ENCODE peak calls at places on chromosomes 2 and 18, in eight cellular contexts. U is fibroblast of lung, H is neural progenitor cell, K is keratinocyte, R is HepG2, I is hepatocyte, J is GM23248, B is astrocyte. G is an unnamed sample.

GRCh38 chr2:151423760-151424159 is 14.1 kb downstream of the RIF1 start:
- DNase-seq in U (no peak), B (no peak), I (no peak), R (no peak), K (no peak), J (no peak), H (no peak), G (no peak)

GRCh38 chr2:98445167-98445522 is 487 bp downstream of the INPP4A start:
- DNase-seq in B (no peak), I (no peak), U (no peak), R (no peak), K (no peak), J (peak; percentile 70), H (no peak), G (no peak)

GRCh38 chr2:158297606-158298005 is 158.9 kb downstream of the CCDC148 start:
- DNase-seq in K (no peak), J (peak; percentile 40), R (no peak), H (no peak), I (no peak), U (peak; percentile 30), B (peak; percentile 12), G (no peak)

GRCh38 chr2:121346886-121347285 is 61.9 kb upstream of the TFCP2L1 start:
- DNase-seq in I (no peak), R (no peak), K (no peak), B (no peak), U (no peak), J (no peak), H (no peak), G (no peak)

GRCh38 chr2:65566617-65567016 is 134.2 kb upstream of the SPRED2 start:
- DNase-seq in J (no peak), H (peak; percentile 71), U (no peak), K (peak; percentile 81), R (no peak), I (no peak), B (no peak), G (peak; percentile 21)

GRCh38 chr2:9108210-9108967 is 98.2 kb upstream of the ASAP2 start:
- DNase-seq in K (no peak), R (no peak), U (peak; percentile 21), I (no peak), H (no peak), J (no peak), B (peak; percentile 36), G (no peak)

GRCh38 chr2:207914716-207915115 is 110.6 kb downstream of the PLEKHM3 start:
- DNase-seq in U (no peak), R (no peak), H (no peak), K (no peak), I (no peak), B (no peak), J (no peak), G (no peak)

GRCh38 chr18:57475903-57476302 is 40.7 kb downstream of the ONECUT2 start:
- DNase-seq in U (no peak), J (no peak), K (no peak), B (no peak), I (no peak), H (no peak), R (no peak), G (no peak)

GRCh38 chr2:74020717-74021406 is 36.2 kb downstream of the TET3 start:
- DNase-seq in H (no peak), K (no peak), R (no peak), B (no peak), U (no peak), I (no peak), J (no peak), G (no peak)

GRCh38 chr18:69109686-69110085 is 291.0 kb upstream of the DOK6 start:
- DNase-seq in J (peak; percentile 60), R (no peak), H (no peak), B (peak; percentile 2), U (peak; percentile 29), I (no peak), K (no peak), G (no peak)

GRCh38 chr2:121041516-121041915 is 243.5 kb downstream of the TFCP2L1 start:
- DNase-seq in U (no peak), J (no peak), R (no peak), K (no peak), I (no peak), H (no peak), B (no peak), G (no peak)

GRCh38 chr2:112706170-112706664 is 14.6 kb upstream of the NT5DC4 start:
- DNase-seq in B (peak; percentile 96), I (no peak), U (peak; percentile 17), J (peak; percentile 28), R (no peak), H (no peak), K (peak; percentile 89), G (peak; percentile 60)

GRCh38 chr2:206783718-206784117 is 18.3 kb downstream of the FASTKD2 start:
- DNase-seq in I (no peak), H (peak; percentile 52), R (peak; percentile 22), B (no peak), K (no peak), U (no peak), J (peak; percentile 50), G (no peak)

GRCh38 chr2:107025869-107026380 is 140.0 kb upstream of the ST6GAL2 start:
- DNase-seq in U (no peak), I (peak; percentile 61), H (no peak), R (no peak), B (peak; percentile 39), J (peak; percentile 77), K (no peak), G (no peak)

DNA sequence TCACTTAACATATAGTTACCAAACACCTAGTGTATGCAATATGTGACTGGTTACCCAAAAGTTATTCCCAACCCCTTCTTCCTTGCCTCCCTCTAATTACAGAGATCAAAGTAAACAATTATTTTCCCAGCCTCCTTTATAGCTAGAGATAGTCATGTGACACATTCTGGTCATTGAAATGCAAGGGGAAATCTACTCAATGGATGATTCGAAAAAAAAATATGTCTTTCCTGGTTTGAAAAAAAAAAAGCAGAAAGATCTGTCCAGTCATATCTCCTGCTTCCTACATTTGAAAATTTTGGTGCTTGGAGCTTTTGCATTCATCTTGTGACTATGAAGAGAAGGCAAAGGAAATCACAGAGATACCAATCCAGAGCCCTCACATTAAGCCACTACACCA is 27.6 kb upstream of the UGP2 start:
- DNase-seq in I (no peak), B (no peak), U (no peak), H (no peak), K (no peak), R (no peak), J (peak; percentile 59), G (no peak)
- TF ChIP-seq EZH2 in I (no peak), B (no peak), U (no peak), H (no peak), K (no peak), R (no peak), J (no peak), G (no peak)

GRCh38 chr2:230430957-230431635 is 15.1 kb downstream of the SP100 start:
- DNase-seq in R (no peak), H (no peak), K (no peak), J (no peak), I (no peak), B (no peak), U (no peak), G (no peak)

GRCh38 chr2:230429513-230429912 is 13.5 kb downstream of the SP100 start:
- DNase-seq in R (no peak), B (no peak), H (no peak), I (no peak), U (no peak), K (no peak), J (no peak), G (no peak)

GRCh38 chr2:230435431-230435830 is 19.4 kb downstream of the SP100 start:
- DNase-seq in I (no peak), K (no peak), R (no peak), U (no peak), J (no peak), B (no peak), H (no peak), G (no peak)

GRCh38 chr2:230439590-230439989 is 23.6 kb downstream of the SP100 start:
- DNase-seq in K (no peak), B (peak; percentile 35), H (no peak), U (no peak), J (no peak), R (no peak), I (no peak), G (no peak)

GRCh38 chr2:230434677-230435324 is 18.8 kb downstream of the SP100 start:
- DNase-seq in K (no peak), I (no peak), R (no peak), H (no peak), J (peak; percentile 71), B (no peak), U (no peak), G (no peak)
- H3K9me3 ChIP-seq in K (no peaks in the 10 kb centered on the region), I (peaks cover 12% of the 10 kb centered on the region), R (peaks cover 11% of the 10 kb centered on the region), H (no peaks in the 10 kb centered on the region), J (no peaks in the 10 kb centered on the region), B (no peaks in the 10 kb centered on the region), U (no peaks in the 10 kb centered on the region), G (peaks cover 7% of the 10 kb centered on the region)

DNA sequence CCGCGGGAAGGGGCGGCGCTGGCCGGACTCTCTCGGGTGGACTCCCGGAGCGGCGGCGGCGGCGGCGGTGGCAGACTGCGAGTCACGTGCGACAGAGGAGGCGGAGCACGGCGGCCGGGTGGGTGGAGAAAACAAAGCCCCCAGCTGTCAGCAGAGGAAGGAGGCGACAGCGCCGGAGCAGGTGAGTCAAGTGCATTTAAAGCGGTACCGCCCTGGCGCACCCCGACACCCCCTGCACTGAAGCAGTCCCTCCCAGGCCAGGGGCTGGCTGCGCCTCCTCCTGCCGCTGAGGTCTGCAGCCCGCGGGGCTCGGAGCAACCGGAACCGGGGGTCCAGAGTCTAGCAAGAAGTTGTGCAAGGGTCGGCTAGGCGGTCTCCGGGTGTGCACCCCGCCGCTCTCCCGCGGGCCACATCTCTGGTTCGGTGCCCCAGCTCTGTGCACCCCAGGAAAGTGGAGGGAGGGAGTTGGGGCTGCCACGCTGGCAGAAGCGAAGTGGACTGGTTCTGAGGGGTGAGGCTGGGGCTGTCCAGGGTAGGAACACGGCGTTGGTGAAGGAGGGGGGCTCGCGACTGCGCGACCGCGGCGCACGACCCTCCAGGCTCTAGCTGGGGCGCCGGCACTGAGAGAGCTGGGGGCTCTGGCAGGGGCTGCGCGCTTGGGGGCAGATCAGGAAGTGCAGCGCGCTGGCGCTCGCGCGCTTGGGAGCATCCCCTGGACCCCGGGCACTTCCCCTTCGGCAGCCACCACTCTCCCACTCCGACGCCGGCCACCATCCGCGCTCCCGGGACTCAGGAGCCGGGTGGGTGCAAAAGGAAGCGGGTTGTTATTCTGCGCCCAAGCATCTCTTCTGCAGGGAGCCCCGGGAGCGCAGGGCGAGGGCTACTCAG is 64.1 kb upstream of the MAPRE2 start:
- DNase-seq in J (peak; percentile 58), B (no peak), I (peak; percentile 89), H (peak; percentile 78), R (peak; percentile 70), K (no peak), U (peak; percentile 29), G (peak; percentile 66)
- TF ChIP-seq EZH2 in J (peak; percentile 69), B (peak; percentile 11), I (no peak), H (peak; percentile 63), R (no peak), K (peak; percentile 54), U (no peak), G (no peak)

GRCh38 chr2:181953773-181954537 is 31.7 kb upstream of the PPP1R1C start:
- DNase-seq in R (peak; percentile 70), J (peak; percentile 51), I (peak; percentile 84), K (no peak), B (peak; percentile 50), H (peak; percentile 90), U (peak; percentile 75), G (no peak)
- H3K9me3 ChIP-seq in R (no peaks in the 10 kb centered on the region), J (no peaks in the 10 kb centered on the region), I (no peaks in the 10 kb centered on the region), K (no peaks in the 10 kb centered on the region), B (no peaks in the 10 kb centered on the region), H (no peaks in the 10 kb centered on the region), U (no peaks in the 10 kb centered on the region), G (peaks cover 10% of the 10 kb centered on the region)

GRCh38 chr2:101696272-101697123 is 1.0 kb upstream of the MAP4K4 start:
- DNase-seq in U (peak; percentile 29), K (no peak), H (no peak), I (peak; percentile 36), R (no peak), B (no peak), J (peak; percentile 50), G (no peak)
- TF ChIP-seq EZH2 in U (no peak), K (no peak), H (peak; percentile 67), I (no peak), R (no peak), B (no peak), J (no peak), G (no peak)